ENCODE peak calls at places on chromosomes 11 and 22, in five cellular contexts. C is WTC11, D is A549, K is K562, I is GM12878. U is an unnamed sample.

GRCh38 chr22:29139965-29140782 is 65.5 kb upstream of the EMID1 start:
- DNase-seq in C (no peak), D (no peak), K (no peak), I (no peak), U (peak; percentile 60)

GRCh38 chr11:113876798-113877672 is 1.7 kb upstream of the USP28 start:
- DNase-seq in C (no peak), D (no peak), K (peak; percentile 21), I (no peak), U (no peak)

GRCh38 chr11:62461740-62462522 is 43.1 kb downstream of the SCGB1A1 start:
- DNase-seq in C (no peak), D (no peak), K (peak; percentile 65), I (no peak), U (no peak)

GRCh38 chr22:42169055-42169469 is 38.5 kb upstream of the CYP2D6 start:
- DNase-seq in C (peak; percentile 90), D (peak; percentile 78), K (peak; percentile 82), I (peak; percentile 51), U (peak; percentile 71)

GRCh38 chr11:124758355-124759267 is 3.5 kb downstream of the ESAM start:
- DNase-seq in C (peak; percentile 95), D (peak; percentile 77), K (peak; percentile 72), I (no peak), U (peak; percentile 84)

GRCh38 chr11:122748968-122749687 is 89.2 kb upstream of the CRTAM start:
- DNase-seq in C (no peak), D (no peak), K (peak; percentile 13), I (peak; percentile 56), U (no peak)

GRCh38 chr11:76670475-76671235 is at the start of gene LRRC32:
- DNase-seq in C (peak; percentile 57), D (no peak), K (peak; percentile 60), I (no peak), U (no peak)

GRCh38 chr11:20274031-20274430 is 89.5 kb upstream of the HTATIP2 start:
- DNase-seq in C (no peak), D (no peak), K (no peak), I (no peak), U (no peak)

DNA sequence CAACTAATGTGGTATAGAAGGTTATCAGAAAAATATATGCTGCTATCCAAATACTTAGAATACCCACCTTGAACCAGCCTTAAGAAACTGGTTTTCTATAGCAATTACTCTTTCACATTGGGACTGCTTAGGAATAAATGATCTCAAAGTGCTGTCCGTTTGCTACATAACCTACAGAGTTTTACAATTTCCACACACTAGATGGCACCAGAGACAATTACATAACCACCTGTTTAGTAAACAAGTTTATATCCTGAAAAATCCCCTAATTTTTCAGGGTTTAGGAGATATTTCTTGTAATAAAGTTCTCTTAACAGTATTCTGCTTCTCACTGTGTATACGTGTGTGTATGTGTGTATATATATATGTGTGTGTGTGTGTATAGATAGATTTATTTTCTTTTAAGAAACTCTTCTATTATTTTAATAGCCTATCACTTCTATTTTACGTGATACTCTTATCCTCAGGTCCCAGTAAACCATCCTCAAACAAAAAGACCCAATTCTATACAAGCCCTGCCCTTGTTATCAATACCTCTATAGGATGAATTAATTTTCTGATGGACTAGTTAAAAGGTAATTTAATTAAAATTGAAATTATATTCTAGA is 6.7 kb upstream of the OR5I1 start:
- DNase-seq in C (no peak), D (peak; percentile 3), K (peak; percentile 4), I (no peak), U (peak; percentile 23)
- TF ChIP-seq USF2 in C (no peak), D (no peak), K (no peak), I (no peak), U (no peak)

GRCh38 chr11:80722616-80723015 is 1281.8 kb upstream of the TENM4 start:
- DNase-seq in C (no peak), D (no peak), K (no peak), I (no peak), U (no peak)
- TF ChIP-seq ESRRA in C (no peak), D (no peak), K (no peak), I (no peak), U (no peak)

GRCh38 chr22:34036936-34037335 is 116.7 kb upstream of the LARGE1 start:
- DNase-seq in C (no peak), D (no peak), K (no peak), I (no peak), U (no peak)
- TF ChIP-seq USF2 in C (no peak), D (no peak), K (no peak), I (no peak), U (no peak)

GRCh38 chr11:88433546-88434230 is 96.2 kb upstream of the CTSC start:
- DNase-seq in C (no peak), D (no peak), K (no peak), I (no peak), U (peak; percentile 65)
- TF ChIP-seq ESRRA in C (no peak), D (no peak), K (no peak), I (no peak), U (no peak)

GRCh38 chr11:81792416-81792815 is 941.2 kb downstream of the FAM181B start:
- DNase-seq in C (no peak), D (no peak), K (no peak), I (no peak), U (no peak)
- TF ChIP-seq USF2 in C (no peak), D (no peak), K (no peak), I (no peak), U (no peak)

DNA sequence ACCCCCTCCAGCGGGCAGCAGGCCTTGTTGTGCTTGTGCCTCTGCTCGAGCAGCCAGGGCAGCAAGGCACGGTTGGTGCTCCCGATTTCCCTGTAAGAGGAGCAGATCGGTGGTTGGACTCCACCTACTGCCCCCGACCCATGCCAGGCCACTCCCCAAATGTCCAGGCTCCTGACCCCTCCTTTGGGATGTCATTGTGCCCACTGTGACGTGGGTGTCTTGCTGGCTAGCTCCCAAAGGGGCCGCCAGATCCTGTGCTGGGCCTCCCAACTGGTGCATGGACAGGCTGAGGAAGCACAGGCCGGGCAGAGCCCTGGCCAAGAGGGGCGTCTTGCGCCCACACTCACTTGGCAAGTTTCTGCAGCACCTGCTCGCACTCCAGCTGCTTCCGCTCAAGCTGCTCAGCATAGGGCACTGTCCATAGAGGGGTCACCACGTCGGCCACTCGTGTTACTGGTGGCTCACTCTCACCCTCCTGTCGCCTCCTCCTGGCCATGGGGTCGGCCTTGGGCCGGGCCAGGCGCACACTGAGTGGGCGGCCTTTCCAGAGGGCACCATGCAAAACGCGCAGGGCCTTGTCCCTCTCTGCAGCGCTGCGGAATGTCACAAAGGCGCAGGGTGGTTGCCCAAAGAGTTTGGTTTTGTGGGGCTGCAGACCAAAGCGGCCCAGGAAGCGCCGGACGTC is at the start of gene RANBP1:
- DNase-seq in C (no peak), D (no peak), K (peak; percentile 72), I (no peak), U (no peak)
- TF ChIP-seq ESRRA in C (no peak), D (no peak), K (no peak), I (no peak), U (no peak)

DNA sequence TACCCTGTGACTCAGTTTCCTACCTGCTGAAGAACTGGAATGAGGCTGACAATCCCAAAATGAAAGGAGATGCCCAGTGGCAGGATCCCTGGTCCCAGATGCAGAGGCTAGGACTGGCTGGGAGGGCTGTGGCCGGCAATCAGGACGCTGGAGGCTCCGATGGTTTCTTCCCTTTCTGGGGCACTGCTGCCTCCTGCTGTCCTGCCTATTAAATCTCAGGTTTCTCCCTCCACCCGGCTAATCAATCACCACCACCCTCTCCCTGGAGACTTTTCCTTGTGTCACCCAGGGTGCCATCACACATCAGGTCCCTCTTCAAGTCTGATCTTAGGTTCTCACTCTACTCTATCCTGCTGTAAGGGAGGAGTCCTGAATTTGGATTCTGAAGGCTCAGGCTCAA is 82.6 kb downstream of the RCN1 start:
- DNase-seq in C (peak; percentile 77), D (peak; percentile 29), K (peak; percentile 20), I (no peak), U (peak; percentile 38)
- TF ChIP-seq USF2 in C (no peak), D (no peak), K (no peak), I (no peak), U (no peak)

GRCh38 chr11:68947151-68947550 is 33.6 kb downstream of the MRGPRD start:
- DNase-seq in C (no peak), D (no peak), K (no peak), I (no peak), U (no peak)

GRCh38 chr11:68948948-68949347 is 31.8 kb downstream of the MRGPRD start:
- DNase-seq in C (no peak), D (no peak), K (no peak), I (no peak), U (no peak)

GRCh38 chr11:68950268-68950667 is 30.5 kb downstream of the MRGPRD start:
- DNase-seq in C (peak; percentile 43), D (peak; percentile 68), K (peak; percentile 61), I (no peak), U (no peak)

GRCh38 chr11:68946416-68947090 is 34.2 kb downstream of the MRGPRD start:
- DNase-seq in C (no peak), D (peak; percentile 31), K (no peak), I (no peak), U (no peak)

GRCh38 chr11:68948496-68948895 is 32.3 kb downstream of the MRGPRD start:
- DNase-seq in C (no peak), D (no peak), K (no peak), I (no peak), U (no peak)
- TF ChIP-seq ESRRA in C (no peak), D (no peak), K (no peak), I (no peak), U (no peak)

U was measured in HepG2.